ENCODE peak calls at places on chromosome 6, in five cellular contexts. B is H1, K is progenitor cell of endocrine pancreas, X is uterus, I is adrenal gland. M is an unnamed sample.

GRCh38 chr6:84796343-84796742 is 31.9 kb upstream of the TBX18 start:
- DNase-seq in B (no peak), K (no peak), X (no peak), I (no peak), M (no peak)

GRCh38 chr6:157994126-157994795 is 12.6 kb downstream of the SYNJ2 start:
- DNase-seq in B (no peak), K (no peak), X (no peak), I (peak; percentile 54), M (no peak)

GRCh38 chr6:147826698-147827097 is 318.2 kb downstream of the SAMD5 start:
- DNase-seq in B (no peak), K (no peak), X (no peak), I (no peak), M (no peak)

GRCh38 chr6:55825402-55826051 is 49.9 kb downstream of the BMP5 start:
- DNase-seq in B (no peak), K (no peak), X (no peak), I (no peak), M (peak; percentile 23)

GRCh38 chr6:47358440-47359225 is 48.9 kb upstream of the TNFRSF21 start:
- DNase-seq in B (no peak), K (no peak), X (no peak), I (no peak), M (no peak)

GRCh38 chr6:41785689-41786450 is 1.6 kb upstream of the TOMM6 start:
- DNase-seq in B (no peak), K (no peak), X (no peak), I (peak; percentile 42), M (no peak)

GRCh38 chr6:3509326-3509725 is 52.5 kb upstream of the SLC22A23 start:
- DNase-seq in B (no peak), K (no peak), X (no peak), I (no peak), M (no peak)

GRCh38 chr6:127959869-127960268 is 59.0 kb upstream of the THEMIS start:
- DNase-seq in B (no peak), K (no peak), X (no peak), I (no peak), M (no peak)

GRCh38 chr6:43355862-43356590 is 13.4 kb downstream of the ZNF318 start:
- DNase-seq in B (no peak), K (no peak), X (no peak), I (no peak), M (peak; percentile 19)

GRCh38 chr6:52317841-52318581 is 33.5 kb upstream of the MCM3 start:
- DNase-seq in B (no peak), K (no peak), X (no peak), I (no peak), M (no peak)

GRCh38 chr6:40293824-40294188 is 293.4 kb downstream of the LRFN2 start:
- DNase-seq in B (no peak), K (no peak), X (no peak), I (no peak), M (no peak)

GRCh38 chr6:4397307-4397706 is 261.9 kb upstream of the ECI2 start:
- DNase-seq in B (no peak), K (no peak), X (no peak), I (peak; percentile 48), M (no peak)

GRCh38 chr6:38801305-38801704 is 86.2 kb downstream of the DNAH8 start:
- DNase-seq in B (no peak), K (no peak), X (no peak), I (no peak), M (no peak)

GRCh38 chr6:149060985-149061760 is 256.3 kb upstream of the TAB2 start:
- DNase-seq in B (no peak), K (no peak), X (no peak), I (no peak), M (peak; percentile 44)

GRCh38 chr6:31568537-31568961 is 3.5 kb upstream of the LTA start:
- DNase-seq in B (no peak), K (no peak), X (no peak), I (no peak), M (no peak)

GRCh38 chr6:54493138-54493537 is 184.9 kb downstream of the TINAG start:
- DNase-seq in B (no peak), K (no peak), X (no peak), I (no peak), M (no peak)

GRCh38 chr6:149028767-149029405 is 282.1 kb downstream of the UST start:
- DNase-seq in B (no peak), K (peak; percentile 24), X (peak; percentile 44), I (peak; percentile 64), M (peak; percentile 61)

GRCh38 chr6:20918868-20919267 is 384.6 kb downstream of the CDKAL1 start:
- DNase-seq in B (no peak), K (no peak), X (no peak), I (no peak), M (no peak)

GRCh38 chr6:13920584-13920983 is 4.2 kb upstream of the RNF182 start:
- DNase-seq in B (no peak), K (no peak), X (no peak), I (no peak), M (no peak)

GRCh38 chr6:75930954-75931689 is 141.3 kb downstream of the IMPG1 start:
- DNase-seq in B (no peak), K (no peak), X (no peak), I (no peak), M (no peak)

GRCh38 chr6:4486543-4487319 is 289.5 kb upstream of the CDYL start:
- DNase-seq in B (no peak), K (no peak), X (no peak), I (no peak), M (no peak)

GRCh38 chr6:81901589-81901988 is 149.1 kb upstream of the TENT5A start:
- DNase-seq in B (no peak), K (no peak), X (peak; percentile 57), I (peak; percentile 40), M (no peak)

GRCh38 chr6:28139860-28140500 is 1.7 kb upstream of the ZKSCAN8 start:
- DNase-seq in B (no peak), K (no peak), X (no peak), I (no peak), M (no peak)

GRCh38 chr6:90466191-90466940 is 120.5 kb downstream of the MAP3K7 start:
- DNase-seq in B (no peak), K (no peak), X (no peak), I (no peak), M (no peak)

GRCh38 chr6:134363323-134364039 is 45.6 kb upstream of the SGK1 start:
- DNase-seq in B (no peak), K (no peak), X (no peak), I (peak; percentile 57), M (no peak)

GRCh38 chr6:5619249-5619648 is 357.9 kb downstream of the FARS2 start:
- DNase-seq in B (no peak), K (no peak), X (no peak), I (no peak), M (no peak)

GRCh38 chr6:139515511-139515910 is 141.1 kb upstream of the CITED2 start:
- DNase-seq in B (no peak), K (no peak), X (no peak), I (no peak), M (no peak)

GRCh38 chr6:150953860-150954259 is 88.4 kb downstream of the MTHFD1L start:
- DNase-seq in B (no peak), K (no peak), X (no peak), I (no peak), M (no peak)
- TF ChIP-seq CTCF in B (no peak), K (no peak), X (no peak), I (no peak), M (no peak)

DNA sequence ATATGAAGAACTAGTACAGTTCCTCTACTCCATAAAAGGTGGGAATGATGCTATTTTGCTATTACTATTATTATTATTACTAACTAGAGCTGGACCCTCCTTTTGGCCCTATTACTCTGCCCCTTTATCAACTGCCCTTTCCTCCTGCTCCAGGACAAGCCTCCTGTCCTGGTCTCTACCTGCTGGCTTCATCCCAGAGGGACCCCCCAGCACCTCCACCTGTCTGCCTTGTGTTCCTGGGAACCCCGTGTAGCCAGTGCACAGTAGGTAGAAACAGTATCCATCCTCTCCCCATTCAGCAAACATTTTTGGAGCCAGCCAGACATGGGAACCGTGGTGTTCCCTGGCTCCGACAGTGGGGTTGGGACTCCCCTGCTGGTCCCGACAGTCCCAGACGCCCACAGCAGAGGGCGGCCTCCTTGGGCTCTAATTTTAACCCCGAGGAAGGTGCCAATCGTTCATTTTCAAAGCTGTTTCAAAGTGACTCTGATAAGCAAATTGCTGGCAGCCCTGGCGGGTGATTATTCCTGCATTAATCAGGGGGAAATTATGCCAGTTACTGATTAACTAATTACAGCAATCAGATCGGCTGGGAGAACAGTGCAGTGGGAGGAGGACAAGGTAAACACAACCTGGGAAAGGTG is 44.2 kb upstream of the MDGA1 start:
- DNase-seq in B (no peak), K (peak; percentile 59), X (no peak), I (peak; percentile 24), M (peak; percentile 64)
- TF ChIP-seq CTCF in B (peak; percentile 72), K (peak; percentile 65), X (no peak), I (peak; percentile 51), M (no peak)

DNA sequence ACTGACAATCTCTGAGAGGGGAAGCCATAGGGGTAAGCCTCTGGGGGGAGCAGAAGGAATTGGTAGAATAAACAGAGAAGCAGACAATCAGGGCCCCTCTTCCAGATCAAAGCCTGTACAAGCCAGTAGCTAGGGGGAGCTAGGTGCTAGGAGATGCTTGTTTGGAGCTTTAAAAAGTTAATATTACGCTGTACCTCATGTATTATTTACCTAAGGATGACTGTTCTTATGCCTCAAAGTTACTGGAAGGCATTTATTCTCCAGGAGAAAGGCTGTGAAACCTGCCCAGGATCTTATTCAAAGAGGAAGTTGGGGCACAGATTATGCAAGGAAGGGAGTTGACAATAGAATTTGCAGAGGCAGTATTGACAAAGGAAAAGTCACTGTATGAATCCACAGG is 111.8 kb upstream of the SLC35F1 start:
- DNase-seq in B (no peak), K (no peak), X (no peak), I (no peak), M (peak; percentile 27)
- TF ChIP-seq CTCF in B (peak; percentile 31), K (no peak), X (no peak), I (no peak), M (no peak)

GRCh38 chr6:170578909-170579308 is 5.5 kb downstream of the PDCD2 start:
- DNase-seq in B (no peak), K (no peak), X (no peak), I (no peak), M (no peak)

GRCh38 chr6:170572704-170573466 is 11.6 kb downstream of the PDCD2 start:
- DNase-seq in B (no peak), K (no peak), X (no peak), I (no peak), M (no peak)

GRCh38 chr6:170575250-170575649 is 9.2 kb downstream of the PDCD2 start:
- DNase-seq in B (no peak), K (no peak), X (no peak), I (no peak), M (no peak)
- TF ChIP-seq CTCF in B (peak; percentile 38), K (no peak), X (no peak), I (no peak), M (no peak)